ENCODE peak calls at places on chromosomes 1 and 21, in ten cellular contexts. F is cardiac fibroblast, P is skeletal muscle cell, K is A172, D is NCI-H1048, V is NCI-H146, U is HTR-8/SVneo, I is iris pigment epithelial cell, O is IMR-90, E is foreskin fibroblast. Q is an unnamed sample.

GRCh38 chr1:87632232-87632631 is 303.6 kb downstream of the LMO4 start:
- DNase-seq in I (no peak), D (no peak), F (no peak), V (no peak), U (no peak), O (no peak), K (no peak), E (no peak), P (no peak), Q (no peak)

GRCh38 chr1:64268653-64269557 is 65.5 kb downstream of the UBE2U start:
- DNase-seq in E (peak; percentile 69), P (peak; percentile 41), K (peak; percentile 72), I (peak; percentile 83), U (peak; percentile 41), V (peak; percentile 80), O (peak; percentile 85), D (peak; percentile 20), F (peak; percentile 92), Q (peak; percentile 54)

GRCh38 chr1:36279789-36280296 is 26.3 kb upstream of the SH3D21 start:
- DNase-seq in K (no peak), F (no peak), D (no peak), E (no peak), P (no peak), O (no peak), I (no peak), V (no peak), U (no peak), Q (no peak)

GRCh38 chr21:14762734-14763694 is 216.9 kb upstream of the SAMSN1 start:
- DNase-seq in K (no peak), V (no peak), E (no peak), U (no peak), F (no peak), P (no peak), D (no peak), I (peak; percentile 2), O (no peak), Q (no peak)

GRCh38 chr1:98981917-98982513 is 22.6 kb downstream of the PLPPR5 start:
- DNase-seq in E (no peak), O (peak; percentile 62), D (no peak), U (no peak), P (no peak), K (peak; percentile 53), F (peak; percentile 36), I (peak; percentile 55), V (no peak), Q (no peak)

GRCh38 chr1:200231787-200232222 is 178.0 kb downstream of the ZNF281 start:
- DNase-seq in I (peak; percentile 60), D (no peak), P (no peak), F (no peak), K (peak; percentile 46), E (peak; percentile 27), U (no peak), O (peak; percentile 45), V (no peak), Q (no peak)

GRCh38 chr1:2595261-2595811 is 8.8 kb downstream of the PRXL2B start:
- DNase-seq in U (no peak), P (no peak), D (no peak), V (no peak), I (no peak), E (no peak), K (no peak), O (no peak), F (no peak), Q (no peak)

GRCh38 chr1:84598846-84599741 is 24.9 kb upstream of the CTBS start:
- DNase-seq in O (peak; percentile 90), P (peak; percentile 54), F (peak; percentile 75), I (peak; percentile 82), V (no peak), K (peak; percentile 61), E (peak; percentile 77), D (no peak), U (peak; percentile 29), Q (no peak)

GRCh38 chr1:230746617-230747016 is 571 bp upstream of the CAPN9 start:
- DNase-seq in O (no peak), F (no peak), K (no peak), V (no peak), D (no peak), I (no peak), U (no peak), E (no peak), P (no peak), Q (no peak)

GRCh38 chr1:23419180-23419579 is 5.4 kb downstream of the TCEA3 start:
- DNase-seq in K (no peak), P (no peak), D (no peak), O (no peak), E (no peak), F (no peak), U (no peak), I (no peak), V (no peak), Q (no peak)

GRCh38 chr1:169764919-169765318 is 29.8 kb downstream of the METTL18 start:
- DNase-seq in K (no peak), D (no peak), V (no peak), P (no peak), E (no peak), I (no peak), F (no peak), U (no peak), O (no peak), Q (no peak)

GRCh38 chr1:176174108-176174507 is 33.0 kb downstream of the COP1 start:
- DNase-seq in F (no peak), E (no peak), P (no peak), D (no peak), U (no peak), O (peak; percentile 25), I (peak; percentile 2), V (no peak), K (peak; percentile 78), Q (no peak)

GRCh38 chr1:110412576-110412975 is 5.1 kb upstream of the LAMTOR5 start:
- DNase-seq in U (peak; percentile 46), P (no peak), E (peak; percentile 62), K (peak; percentile 69), F (peak; percentile 81), D (no peak), V (peak; percentile 64), O (peak; percentile 63), I (peak; percentile 71), Q (no peak)

GRCh38 chr1:170663011-170663410 is 920 bp upstream of the PRRX1 start:
- DNase-seq in V (no peak), K (peak; percentile 14), E (no peak), O (peak; percentile 49), P (no peak), F (peak; percentile 67), I (peak; percentile 24), D (no peak), U (no peak), Q (no peak)

GRCh38 chr1:220325306-220325995 is 53.2 kb upstream of the RAB3GAP2 start:
- DNase-seq in O (no peak), D (no peak), P (no peak), E (no peak), K (peak; percentile 28), I (no peak), V (no peak), F (no peak), U (no peak), Q (no peak)

GRCh38 chr1:225919906-225920305 is 4.1 kb downstream of the PYCR2 start:
- DNase-seq in D (no peak), I (peak; percentile 83), E (peak; percentile 76), K (peak; percentile 85), F (peak; percentile 94), V (no peak), U (peak; percentile 54), O (peak; percentile 77), P (no peak), Q (peak; percentile 42)

GRCh38 chr1:151134396-151134795 is 12.0 kb downstream of the SEMA6C start:
- DNase-seq in F (no peak), I (no peak), U (no peak), K (no peak), O (no peak), V (no peak), P (no peak), E (no peak), D (no peak), Q (no peak)

GRCh38 chr1:208160259-208160819 is 83.8 kb downstream of the PLXNA2 start:
- DNase-seq in I (no peak), P (no peak), U (no peak), E (no peak), D (no peak), K (no peak), O (no peak), V (no peak), F (no peak), Q (no peak)

GRCh38 chr1:204889681-204890373 is 19.2 kb downstream of the NFASC start:
- DNase-seq in O (no peak), F (peak; percentile 62), K (no peak), V (peak; percentile 93), E (no peak), P (no peak), D (no peak), I (no peak), U (no peak), Q (no peak)

GRCh38 chr1:35031103-35031452 is 667 bp downstream of the ZMYM6 start:
- DNase-seq in F (peak; percentile 37), P (no peak), D (no peak), K (peak; percentile 34), I (peak; percentile 63), O (peak; percentile 49), E (peak; percentile 24), U (no peak), V (peak; percentile 22), Q (no peak)

GRCh38 chr1:94836891-94837290 is 16.7 kb downstream of the SLC44A3 start:
- DNase-seq in U (no peak), D (no peak), E (no peak), I (no peak), O (no peak), V (no peak), F (no peak), K (no peak), P (no peak), Q (no peak)

GRCh38 chr1:227065311-227065710 is 125.2 kb downstream of the COQ8A start:
- DNase-seq in O (no peak), E (no peak), I (no peak), P (no peak), V (no peak), K (no peak), F (no peak), U (no peak), D (no peak), Q (no peak)

GRCh38 chr1:151710187-151710586 is 6.4 kb downstream of the CELF3 start:
- DNase-seq in K (peak; percentile 40), P (no peak), E (peak; percentile 16), O (peak; percentile 55), U (no peak), F (peak; percentile 47), D (no peak), I (peak; percentile 52), V (peak; percentile 64), Q (no peak)

GRCh38 chr1:200364121-200364759 is 45.6 kb downstream of the ZNF281 start:
- DNase-seq in I (peak; percentile 71), U (no peak), V (no peak), E (no peak), F (peak; percentile 43), O (peak; percentile 51), D (peak; percentile 34), P (no peak), K (peak; percentile 38), Q (no peak)

GRCh38 chr1:15966081-15966955 is 9.6 kb downstream of the ZBTB17 start:
- DNase-seq in P (no peak), F (peak; percentile 33), V (no peak), I (peak; percentile 61), K (no peak), O (peak; percentile 79), U (no peak), E (peak; percentile 45), D (no peak), Q (no peak)

GRCh38 chr1:58839871-58840835 is 56.3 kb upstream of the JUN start:
- DNase-seq in O (peak; percentile 56), F (no peak), V (no peak), E (peak; percentile 82), D (no peak), I (no peak), P (no peak), U (no peak), K (no peak), Q (no peak)

GRCh38 chr1:147890177-147890790 is 12.3 kb upstream of the GJA8 start:
- DNase-seq in U (peak; percentile 65), E (peak; percentile 20), O (peak; percentile 29), F (peak; percentile 64), I (peak; percentile 57), K (peak; percentile 56), P (peak; percentile 4), V (peak; percentile 51), D (no peak), Q (peak; percentile 27)

GRCh38 chr1:184457500-184457899 is 70.7 kb downstream of the C1orf21 start:
- DNase-seq in P (peak; percentile 8), F (peak; percentile 29), D (no peak), I (peak; percentile 24), O (peak; percentile 50), V (no peak), E (peak; percentile 10), K (no peak), U (no peak), Q (no peak)